ENCODE peak calls at places on chromosomes 13 and 19, in five cellular contexts. C is K562, E is WTC11, T is HepG2, H is GM12878. S is an unnamed sample.

GRCh38 chr13:43880930-43881329 is 1.2 kb downstream of the LACC1 start:
- DNase-seq in T (no peak), E (no peak), H (no peak), C (no peak), S (no peak)

GRCh38 chr19:23183251-23183650 is 66.4 kb downstream of the ZNF730 start:
- DNase-seq in H (no peak), T (no peak), E (no peak), C (peak; percentile 30), S (no peak)

GRCh38 chr19:7637374-7638256 is 705 bp downstream of the STXBP2 start:
- DNase-seq in E (no peak), T (no peak), C (peak; percentile 93), H (no peak), S (no peak)

GRCh38 chr19:13037161-13037560 is 41.9 kb downstream of the NFIX start:
- DNase-seq in T (no peak), C (no peak), H (no peak), E (no peak), S (peak; percentile 27)

GRCh38 chr19:40193587-40193849 is 2.3 kb downstream of the MAP3K10 start:
- DNase-seq in C (no peak), E (no peak), T (no peak), H (no peak), S (no peak)

GRCh38 chr19:32318884-32319520 is 26.4 kb upstream of the ZNF507 start:
- DNase-seq in T (no peak), C (peak; percentile 49), E (peak; percentile 67), H (no peak), S (peak; percentile 75)

GRCh38 chr19:48630289-48631036 is 6.7 kb downstream of the DBP start:
- DNase-seq in T (no peak), H (no peak), E (peak; percentile 72), C (no peak), S (no peak)

GRCh38 chr19:38656171-38656981 is 8.9 kb downstream of the ACTN4 start:
- DNase-seq in T (peak; percentile 95), H (no peak), C (no peak), E (no peak), S (peak; percentile 79)

GRCh38 chr13:78679329-78679728 is 20.4 kb upstream of the OBI1 start:
- DNase-seq in H (no peak), T (no peak), C (no peak), E (no peak), S (no peak)

GRCh38 chr13:43132911-43133310 is 109.5 kb downstream of the DNAJC15 start:
- DNase-seq in E (no peak), H (no peak), T (no peak), C (no peak), S (no peak)

GRCh38 chr19:33788676-33789075 is 8.0 kb upstream of the KCTD15 start:
- DNase-seq in E (no peak), T (no peak), C (no peak), H (no peak), S (no peak)

GRCh38 chr13:34522818-34523217 is 419.3 kb upstream of the NBEA start:
- DNase-seq in T (no peak), C (no peak), H (no peak), E (no peak), S (peak; percentile 40)

GRCh38 chr13:32212420-32212819 is 102.7 kb downstream of the ZAR1L start:
- DNase-seq in T (no peak), H (no peak), C (no peak), E (no peak), S (no peak)

GRCh38 chr19:18239303-18239702 is 13.1 kb upstream of the PDE4C start:
- DNase-seq in E (peak; percentile 57), C (no peak), H (no peak), T (no peak), S (no peak)

GRCh38 chr19:17775245-17775927 is 19.6 kb upstream of the B3GNT3 start:
- DNase-seq in T (peak; percentile 64), H (no peak), C (peak; percentile 85), E (peak; percentile 87), S (peak; percentile 53)

GRCh38 chr13:108957369-108958012 is 328.1 kb downstream of the MYO16 start:
- DNase-seq in H (no peak), T (no peak), E (no peak), C (no peak), S (peak; percentile 16)

GRCh38 chr19:38559428-38560401 is 58.0 kb downstream of the MAP4K1 start:
- DNase-seq in C (no peak), E (no peak), H (peak; percentile 99), T (no peak), S (no peak)

GRCh38 chr13:59744747-59745394 is 418.9 kb downstream of the DIAPH3 start:
- DNase-seq in T (no peak), E (no peak), C (no peak), H (no peak), S (no peak)

GRCh38 chr13:84528408-84529055 is 646.3 kb upstream of the SLITRK1 start:
- DNase-seq in C (no peak), T (no peak), H (no peak), E (no peak), S (no peak)

GRCh38 chr13:109647046-109647445 is 139.3 kb downstream of the IRS2 start:
- DNase-seq in C (no peak), T (no peak), H (no peak), E (no peak), S (no peak)

GRCh38 chr13:109476001-109476400 is 310.4 kb downstream of the IRS2 start:
- DNase-seq in T (no peak), C (no peak), E (no peak), H (no peak), S (no peak)

GRCh38 chr19:45863840-45864628 is at the start of gene FOXA3:
- DNase-seq in T (peak; percentile 64), C (peak; percentile 92), H (no peak), E (peak; percentile 77), S (peak; percentile 96)

GRCh38 chr13:113848431-113849260 is 15.2 kb downstream of the GAS6 start:
- DNase-seq in C (no peak), H (no peak), E (no peak), T (no peak), S (no peak)

GRCh38 chr19:14383898-14384669 is 2.8 kb downstream of the ADGRE5 start:
- DNase-seq in H (no peak), T (no peak), C (peak; percentile 72), E (no peak), S (no peak)

GRCh38 chr13:102609696-102610095 is 12.9 kb downstream of the TPP2 start:
- DNase-seq in E (no peak), C (no peak), T (no peak), H (no peak), S (no peak)

GRCh38 chr19:16141043-16141442 is 2.4 kb upstream of the HSH2D start:
- DNase-seq in H (peak; percentile 75), C (peak; percentile 56), E (no peak), T (no peak), S (no peak)

GRCh38 chr19:46860846-46861690 is at the start of gene ARHGAP35:
- DNase-seq in T (no peak), E (peak; percentile 69), H (no peak), C (peak; percentile 94), S (peak; percentile 90)

GRCh38 chr13:25421602-25422001 is 49.8 kb downstream of the ATP8A2 start:
- DNase-seq in C (no peak), T (peak; percentile 21), E (no peak), H (no peak), S (no peak)

GRCh38 chr19:13036366-13036976 is 41.2 kb downstream of the NFIX start:
- DNase-seq in H (no peak), T (no peak), C (peak; percentile 37), E (no peak), S (no peak)

GRCh38 chr19:3125900-3126524 is 9.8 kb upstream of the GNA15 start:
- DNase-seq in T (peak; percentile 43), E (peak; percentile 85), H (no peak), C (peak; percentile 78), S (peak; percentile 40)

GRCh38 chr13:44303681-44304432 is 69.8 kb upstream of the SERP2 start:
- DNase-seq in H (no peak), C (no peak), E (no peak), T (no peak), S (no peak)

GRCh38 chr19:30519607-30520205 is 147.5 kb downstream of the ZNF536 start:
- DNase-seq in C (no peak), H (no peak), T (no peak), E (no peak), S (no peak)

GRCh38 chr19:14475251-14476073 is at the start of gene PTGER1:
- DNase-seq in C (peak; percentile 67), E (peak; percentile 60), H (no peak), T (no peak), S (no peak)

GRCh38 chr19:52724701-52725514 is 9.9 kb downstream of the ZNF611 start:
- DNase-seq in H (no peak), E (no peak), T (no peak), C (peak; percentile 68), S (no peak)

GRCh38 chr19:52722062-52723005 is 12.5 kb downstream of the ZNF611 start:
- DNase-seq in T (no peak), E (no peak), H (no peak), C (no peak), S (peak; percentile 19)

GRCh38 chr19:52725528-52725961 is 9.3 kb downstream of the ZNF611 start:
- DNase-seq in H (no peak), E (no peak), T (no peak), C (peak; percentile 94), S (no peak)
- TF ChIP-seq ESRRA in H (no peak), E (no peak), T (no peak), C (no peak), S (no peak)

GRCh38 chr13:80010846-80011245 is 330.1 kb downstream of the SPRY2 start:
- DNase-seq in C (no peak), H (no peak), E (no peak), T (no peak), S (no peak)
- TF ChIP-seq ESRRA in C (no peak), H (no peak), E (no peak), T (no peak), S (no peak)

GRCh38 chr13:39599842-39600241 is 3.2 kb downstream of the LHFPL6 start:
- DNase-seq in E (no peak), C (no peak), T (no peak), H (no peak), S (no peak)
- TF ChIP-seq ESRRA in E (no peak), C (no peak), T (no peak), H (no peak), S (no peak)

GRCh38 chr13:41966671-41967070 is 5.8 kb upstream of the VWA8 start:
- DNase-seq in T (no peak), C (no peak), E (no peak), H (no peak), S (no peak)

GRCh38 chr13:41970918-41971317 is 10.0 kb upstream of the VWA8 start:
- DNase-seq in T (no peak), H (no peak), C (no peak), E (no peak), S (no peak)

GRCh38 chr13:41973247-41973741 is 12.4 kb upstream of the VWA8 start:
- DNase-seq in H (no peak), C (no peak), E (peak; percentile 44), T (no peak), S (no peak)

GRCh38 chr13:41971848-41972247 is 10.9 kb upstream of the VWA8 start:
- DNase-seq in T (no peak), C (no peak), E (no peak), H (no peak), S (no peak)

DNA sequence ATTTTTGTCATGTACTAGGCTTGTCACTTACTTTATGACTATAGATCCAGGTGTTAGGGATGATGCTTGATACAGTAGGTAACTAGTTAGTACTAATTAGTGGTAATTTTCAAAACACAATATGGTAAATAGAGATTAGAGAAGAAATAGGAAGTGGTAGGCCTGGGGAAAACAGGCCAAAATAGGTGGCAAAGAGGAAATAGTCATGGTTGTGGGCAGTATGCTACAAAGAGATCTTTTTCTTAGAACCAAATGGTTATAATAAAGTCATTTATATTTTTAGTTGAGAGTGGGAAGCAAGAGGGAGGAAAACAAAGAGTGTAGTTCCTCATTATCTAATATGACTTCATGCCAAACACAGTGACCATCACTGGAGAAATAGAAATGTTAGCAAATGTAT is 9.1 kb upstream of the VWA8 start:
- DNase-seq in C (no peak), E (no peak), T (no peak), H (no peak), S (no peak)
- TF ChIP-seq ESRRA in C (no peak), E (no peak), T (no peak), H (no peak), S (no peak)

S was measured in A549.